ENCODE peak calls at places on chromosomes 16 and 17, in nine cellular contexts. E, O, T, Y, M, F, C, D and W are unnamed samples.

GRCh38 chr16:19005561-19006445 is 22.1 kb downstream of the TMC7 start:
- DNase-seq in E (peak; percentile 97), O (no peak), T (peak; percentile 6), Y (peak; percentile 75), M (peak; percentile 45), F (peak; percentile 76), C (no peak), D (no peak), W (peak; percentile 81)

GRCh38 chr17:59331129-59331928 is at the start of gene YPEL2:
- DNase-seq in E (peak; percentile 93), O (peak; percentile 83), T (peak; percentile 95), Y (no peak), M (peak; percentile 98), F (peak; percentile 95), C (peak; percentile 98), D (peak; percentile 86), W (peak; percentile 90)

GRCh38 chr17:57634713-57635465 is 110.2 kb downstream of the CCDC182 start:
- DNase-seq in E (no peak), O (no peak), T (no peak), Y (no peak), M (no peak), F (no peak), C (no peak), D (no peak), W (no peak)

GRCh38 chr17:49815761-49816281 is 27.3 kb downstream of the KAT7 start:
- DNase-seq in E (no peak), O (no peak), T (peak; percentile 45), Y (no peak), M (no peak), F (no peak), C (no peak), D (no peak), W (no peak)

GRCh38 chr17:82709676-82710498 is 6.6 kb upstream of the FN3KRP start:
- DNase-seq in E (no peak), O (no peak), T (no peak), Y (no peak), M (no peak), F (no peak), C (no peak), D (no peak), W (no peak)

GRCh38 chr17:1638171-1638583 is 7.4 kb downstream of the SCARF1 start:
- DNase-seq in E (no peak), O (no peak), T (no peak), Y (no peak), M (no peak), F (no peak), C (no peak), D (no peak), W (no peak)

GRCh38 chr16:88768041-88768876 is 16.8 kb downstream of the PIEZO1 start:
- DNase-seq in E (no peak), O (no peak), T (no peak), Y (no peak), M (peak; percentile 53), F (no peak), C (peak; percentile 72), D (no peak), W (no peak)

GRCh38 chr17:80615311-80615710 is 70.7 kb downstream of the RPTOR start:
- DNase-seq in E (no peak), O (no peak), T (no peak), Y (no peak), M (no peak), F (no peak), C (no peak), D (no peak), W (no peak)

GRCh38 chr16:72995151-72995881 is 52.6 kb downstream of the ZFHX3 start:
- DNase-seq in E (no peak), O (no peak), T (peak; percentile 82), Y (no peak), M (no peak), F (peak; percentile 50), C (no peak), D (no peak), W (no peak)

GRCh38 chr16:56789360-56789759 is 59.4 kb downstream of the NUP93 start:
- DNase-seq in E (peak; percentile 56), O (no peak), T (peak; percentile 60), Y (peak; percentile 4), M (peak; percentile 45), F (peak; percentile 80), C (no peak), D (no peak), W (peak; percentile 49)

GRCh38 chr16:19860146-19861030 is 24.3 kb downstream of the GPRC5B start:
- DNase-seq in E (peak; percentile 76), O (no peak), T (no peak), Y (no peak), M (no peak), F (no peak), C (no peak), D (no peak), W (no peak)

GRCh38 chr16:51755039-51755501 is 604.0 kb upstream of the SALL1 start:
- DNase-seq in E (no peak), O (no peak), T (no peak), Y (no peak), M (no peak), F (no peak), C (no peak), D (no peak), W (no peak)

GRCh38 chr17:79742951-79743476 is 12.3 kb downstream of the ENPP7 start:
- DNase-seq in E (no peak), O (no peak), T (no peak), Y (no peak), M (no peak), F (no peak), C (no peak), D (no peak), W (peak; percentile 63)

GRCh38 chr16:89534147-89534788 is 26.1 kb downstream of the SPG7 start:
- DNase-seq in E (no peak), O (peak; percentile 11), T (peak; percentile 15), Y (no peak), M (no peak), F (no peak), C (peak; percentile 68), D (no peak), W (peak; percentile 33)

GRCh38 chr17:41455236-41455635 is 11.9 kb downstream of the KRT32 start:
- DNase-seq in E (no peak), O (no peak), T (no peak), Y (no peak), M (no peak), F (no peak), C (no peak), D (no peak), W (no peak)

GRCh38 chr16:77035361-77035760 is 155.6 kb upstream of the MON1B start:
- DNase-seq in E (no peak), O (no peak), T (no peak), Y (no peak), M (no peak), F (no peak), C (no peak), D (no peak), W (no peak)

DNA sequence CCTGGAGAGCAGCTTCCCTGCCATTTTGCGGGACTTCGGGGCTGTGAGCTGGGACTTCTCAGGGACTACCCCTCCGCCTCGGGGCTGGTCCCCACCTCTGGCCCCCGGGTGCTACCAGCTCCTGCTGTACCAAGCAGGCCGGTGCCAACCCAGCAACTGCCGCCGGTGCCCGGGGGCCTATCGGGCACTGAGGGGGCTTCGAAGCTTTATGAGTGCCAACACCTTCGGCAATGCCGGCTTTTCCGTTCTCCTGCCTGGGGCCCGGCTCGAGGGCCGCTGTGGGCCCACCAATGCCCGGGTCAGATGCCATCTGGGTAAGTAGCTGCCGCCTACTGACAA is 1.3 kb downstream of the ASPHD1 start:
- DNase-seq in E (no peak), O (no peak), T (no peak), Y (no peak), M (no peak), F (no peak), C (no peak), D (no peak), W (no peak)
- H3K4me3 ChIP-seq in E (no peak overlapping the region), O (no peak overlapping the region), T (no peak overlapping the region), Y (peak overlapping the region; percentile 48), M (no peak overlapping the region), F (peak overlapping the region; percentile 68), C (no peak overlapping the region), D (no peak overlapping the region), W (no peak overlapping the region)

GRCh38 chr16:2209258-2210008 is 1.2 kb downstream of the BRICD5 start:
- DNase-seq in E (no peak), O (no peak), T (no peak), Y (no peak), M (no peak), F (no peak), C (no peak), D (no peak), W (no peak)
- H3K4me1 ChIP-seq in E (peaks cover 27% of the 10 kb centered on the region), O (peaks cover 34% of the 10 kb centered on the region), T (peaks cover 25% of the 10 kb centered on the region), Y (peaks cover 37% of the 10 kb centered on the region), M (peaks cover 44% of the 10 kb centered on the region), F (peaks cover 31% of the 10 kb centered on the region), C (no peaks in the 10 kb centered on the region), D (peaks cover 23% of the 10 kb centered on the region), W (peaks cover 6% of the 10 kb centered on the region)

GRCh38 chr17:5183410-5183793 is 8.3 kb downstream of the ZNF594 start:
- DNase-seq in E (no peak), O (no peak), T (no peak), Y (no peak), M (no peak), F (no peak), C (no peak), D (no peak), W (no peak)
- H3K4me3 ChIP-seq in E (no peak overlapping the region), O (no peak overlapping the region), T (no peak overlapping the region), Y (no peak overlapping the region), M (no peak overlapping the region), F (no peak overlapping the region), C (no peak overlapping the region), D (peak overlapping the region; percentile 22), W (no peak overlapping the region)

GRCh38 chr16:85205747-85206471 is 93.6 kb upstream of the CIBAR2 start:
- DNase-seq in E (no peak), O (no peak), T (no peak), Y (no peak), M (no peak), F (peak; percentile 47), C (no peak), D (no peak), W (peak; percentile 63)

GRCh38 chr16:85208181-85208580 is 95.9 kb upstream of the CIBAR2 start:
- DNase-seq in E (no peak), O (no peak), T (no peak), Y (no peak), M (no peak), F (no peak), C (no peak), D (no peak), W (no peak)

GRCh38 chr16:85206472-85207356 is 94.4 kb upstream of the CIBAR2 start:
- DNase-seq in E (no peak), O (no peak), T (no peak), Y (no peak), M (peak; percentile 88), F (no peak), C (peak; percentile 86), D (peak; percentile 51), W (no peak)

GRCh38 chr16:85208643-85209520 is 96.6 kb upstream of the CIBAR2 start:
- DNase-seq in E (no peak), O (no peak), T (no peak), Y (no peak), M (no peak), F (no peak), C (no peak), D (no peak), W (no peak)

DNA sequence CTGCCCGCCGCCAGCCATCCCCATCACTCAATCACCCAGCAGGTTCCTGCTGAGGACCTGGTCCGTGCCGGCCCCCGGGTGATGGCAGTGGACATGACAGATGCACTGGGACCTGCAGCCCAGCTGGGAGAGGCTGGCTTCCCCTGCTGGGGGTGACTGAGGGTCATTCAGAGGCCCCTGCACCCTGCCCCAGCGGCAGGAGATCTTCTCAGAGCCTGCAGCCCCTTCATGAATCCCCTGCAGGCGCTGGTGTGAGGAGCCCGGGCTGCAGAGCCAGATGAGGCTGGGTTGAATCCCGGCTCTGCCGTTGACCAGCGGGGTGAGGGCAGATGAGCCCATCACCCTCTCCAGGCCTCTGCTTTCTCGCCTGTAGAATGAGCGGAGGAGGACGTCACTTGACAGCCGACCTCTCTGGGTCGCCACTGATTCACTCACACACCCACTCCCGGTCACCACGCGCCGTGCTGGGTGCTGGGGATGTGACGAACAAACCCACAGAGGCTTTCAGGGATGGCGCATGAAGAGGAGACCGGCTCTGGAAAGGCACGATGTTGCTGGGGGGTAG is 95.2 kb upstream of the CIBAR2 start:
- DNase-seq in E (no peak), O (no peak), T (no peak), Y (no peak), M (no peak), F (no peak), C (no peak), D (no peak), W (no peak)
- H3K4me1 ChIP-seq in E (peaks cover 8% of the 10 kb centered on the region), O (no peaks in the 10 kb centered on the region), T (peaks cover 9% of the 10 kb centered on the region), Y (peaks cover 21% of the 10 kb centered on the region), M (peaks cover 17% of the 10 kb centered on the region), F (peaks cover 27% of the 10 kb centered on the region), C (no peaks in the 10 kb centered on the region), D (peaks cover 44% of the 10 kb centered on the region), W (peaks cover 2% of the 10 kb centered on the region)